ENCODE peak calls at places on chromosomes 7 and 10, in ten cellular contexts. P is hippocampal formation; Q is NCI-H748 treated with DMSO at 0.1 percent for 48 hours; T is retina; G is lung microvascular endothelial cell; Y is NCI-H2081; J is brain pericyte; F is stimulated activated naive CD8-positive, alpha-beta T cell treated with anti-CD3 and anti-CD28 coated beads, Interleukin-15, amount 100 ng/mL, for 72 hours; D is brain microvascular endothelial cell; S is OCI-LY7. R is an unnamed sample.

GRCh38 chr7:149870701-149871483 is 2.9 kb upstream of the ATP6V0E2 start:
- DNase-seq in T (no peak), D (no peak), F (no peak), Y (no peak), J (no peak), Q (no peak), S (no peak), P (no peak), G (no peak), R (no peak)

GRCh38 chr10:70323143-70323696 is 39.4 kb upstream of the NPFFR1 start:
- DNase-seq in P (no peak), G (no peak), Q (no peak), J (no peak), T (no peak), Y (no peak), S (peak), F (peak), D (no peak), R (no peak)

GRCh38 chr7:47040795-47041194 is 541.1 kb downstream of the TNS3 start:
- DNase-seq in T (no peak), F (no peak), G (no peak), S (no peak), P (no peak), J (no peak), Y (no peak), Q (no peak), D (no peak), R (no peak)

GRCh38 chr10:59807629-59808620 is 54.7 kb upstream of the MRLN start:
- DNase-seq in Q (no peak), F (no peak), S (no peak), P (peak), G (no peak), T (no peak), J (no peak), D (no peak), Y (no peak), R (no peak)

GRCh38 chr10:43871545-43871944 is 222.9 kb upstream of the ZNF32 start:
- DNase-seq in S (no peak), Y (no peak), G (no peak), P (no peak), Q (no peak), T (no peak), J (no peak), F (no peak), D (no peak), R (no peak)

GRCh38 chr10:77794256-77795142 is 132.1 kb downstream of the DLG5 start:
- DNase-seq in F (no peak), J (no peak), S (no peak), G (no peak), D (no peak), Q (no peak), P (no peak), T (no peak), Y (no peak), R (no peak)

GRCh38 chr7:11193131-11193867 is 219.6 kb downstream of the PHF14 start:
- DNase-seq in P (no peak), G (peak), J (no peak), T (peak), Q (peak), F (no peak), Y (peak), D (no peak), S (no peak), R (peak)

GRCh38 chr10:11795101-11795920 is 27.8 kb upstream of the PROSER2 start:
- DNase-seq in Y (no peak), T (no peak), G (no peak), F (no peak), S (no peak), D (no peak), Q (no peak), J (no peak), P (no peak), R (no peak)

GRCh38 chr10:3331104-3331645 is 158.6 kb upstream of the PITRM1 start:
- DNase-seq in T (peak), Q (no peak), G (no peak), D (no peak), S (no peak), Y (no peak), J (no peak), P (no peak), F (no peak), R (no peak)

GRCh38 chr7:96670338-96671289 is 39.0 kb downstream of the SEM1 start:
- DNase-seq in Q (peak), Y (peak), T (no peak), G (no peak), D (no peak), J (no peak), F (no peak), S (no peak), P (no peak), R (no peak)

GRCh38 chr7:20351901-20352300 is 21.2 kb downstream of the ITGB8 start:
- DNase-seq in T (no peak), D (no peak), F (no peak), J (no peak), G (peak), Q (no peak), Y (no peak), P (no peak), S (no peak), R (no peak)

GRCh38 chr7:39228946-39229345 is 251.2 kb downstream of the POU6F2 start:
- DNase-seq in G (no peak), F (no peak), Y (no peak), P (no peak), J (no peak), Q (no peak), D (peak), T (no peak), S (no peak), R (no peak)

GRCh38 chr7:43071604-43072003 is 40.8 kb upstream of the HECW1 start:
- DNase-seq in F (peak), G (peak), Y (no peak), P (no peak), D (no peak), J (no peak), T (peak), S (peak), Q (no peak), R (no peak)

GRCh38 chr10:66886848-66887247 is 39.0 kb upstream of the LRRTM3 start:
- DNase-seq in Y (no peak), J (no peak), T (no peak), G (no peak), S (no peak), D (no peak), Q (no peak), F (no peak), P (no peak), R (no peak)

GRCh38 chr10:91335147-91335546 is 75.0 kb upstream of the HECTD2 start:
- DNase-seq in F (no peak), G (no peak), T (no peak), D (no peak), Y (no peak), Q (no peak), J (no peak), S (no peak), P (no peak), R (no peak)

GRCh38 chr10:3926675-3927525 is 141.9 kb upstream of the KLF6 start:
- DNase-seq in G (no peak), D (peak), P (no peak), J (no peak), Y (no peak), T (no peak), Q (no peak), F (peak), S (no peak), R (no peak)

GRCh38 chr10:84534168-84534567 is 205.8 kb downstream of the CCSER2 start:
- DNase-seq in T (no peak), Q (no peak), Y (no peak), J (no peak), P (no peak), S (no peak), G (no peak), D (no peak), F (no peak), R (no peak)

GRCh38 chr7:156139112-156139511 is 326.8 kb upstream of the SHH start:
- DNase-seq in Q (no peak), F (no peak), D (no peak), J (no peak), P (no peak), G (no peak), Y (no peak), S (no peak), T (no peak), R (no peak)

GRCh38 chr7:68321776-68322496 is 1276.3 kb upstream of the AUTS2 start:
- DNase-seq in P (no peak), G (no peak), F (no peak), D (no peak), S (no peak), J (no peak), Q (no peak), Y (no peak), T (no peak), R (no peak)

GRCh38 chr7:25069900-25070443 is 55.1 kb downstream of the CYCS start:
- DNase-seq in J (no peak), G (peak), F (peak), Q (peak), P (peak), D (peak), Y (peak), S (peak), T (peak), R (peak)

GRCh38 chr7:80540841-80541240 is 29.0 kb upstream of the GNAT3 start:
- DNase-seq in J (no peak), Q (no peak), F (no peak), G (no peak), Y (no peak), D (no peak), T (no peak), S (no peak), P (no peak), R (no peak)

GRCh38 chr10:69687396-69687795 is 57.3 kb downstream of the FAM241B start:
- DNase-seq in Q (no peak), T (no peak), P (no peak), D (no peak), F (no peak), Y (no peak), J (no peak), G (no peak), S (no peak), R (no peak)

GRCh38 chr10:3339531-3339950 is 167.0 kb upstream of the PITRM1 start:
- DNase-seq in Q (no peak), J (no peak), F (no peak), D (peak), P (no peak), S (no peak), G (peak), T (no peak), Y (no peak), R (no peak)

GRCh38 chr7:39720586-39720985 is 97.2 kb downstream of the RALA start:
- DNase-seq in T (no peak), Q (peak), F (no peak), Y (no peak), S (no peak), P (no peak), J (no peak), G (no peak), D (no peak), R (no peak)

GRCh38 chr7:139830779-139831498 is 1.9 kb downstream of the TBXAS1 start:
- DNase-seq in Q (no peak), P (no peak), G (no peak), Y (no peak), S (no peak), T (no peak), J (no peak), F (no peak), D (no peak), R (no peak)

GRCh38 chr10:19749185-19749729 is 67.0 kb upstream of the PLXDC2 start:
- DNase-seq in Y (no peak), G (no peak), S (no peak), Q (no peak), F (no peak), P (no peak), D (peak), J (no peak), T (no peak), R (no peak)

GRCh38 chr7:116525298-116525912 is 569 bp downstream of the CAV1 start:
- DNase-seq in D (no peak), F (peak), S (no peak), T (peak), P (no peak), J (no peak), Q (no peak), Y (no peak), G (peak), R (no peak)

R was measured in NCI-H1436.